ENCODE peak calls at places on chromosome 14, in eight cellular contexts. K, O, M, L, J, Q, T and H are unnamed samples.

GRCh38 chr14:70289138-70289537 is 70.3 kb downstream of the COX16 start:
- DNase-seq in K (no peak), O (no peak), M (peak; percentile 19), L (peak; percentile 12), J (no peak), Q (no peak), T (no peak), H (no peak)

GRCh38 chr14:29016050-29016900 is 249.7 kb downstream of the FOXG1 start:
- DNase-seq in K (peak; percentile 78), O (peak; percentile 60), M (no peak), L (peak; percentile 25), J (no peak), Q (peak; percentile 7), T (peak; percentile 85), H (peak; percentile 86)

GRCh38 chr14:81435578-81436295 is 35.6 kb upstream of the STON2 start:
- DNase-seq in K (peak; percentile 55), O (peak; percentile 29), M (no peak), L (peak; percentile 72), J (no peak), Q (peak; percentile 85), T (peak; percentile 79), H (peak; percentile 79)

GRCh38 chr14:95444132-95445129 is 72.0 kb downstream of the SYNE3 start:
- DNase-seq in K (peak; percentile 81), O (no peak), M (no peak), L (no peak), J (no peak), Q (no peak), T (no peak), H (no peak)

GRCh38 chr14:21308479-21309237 is 28.8 kb downstream of the RPGRIP1 start:
- DNase-seq in K (peak; percentile 100), O (peak; percentile 65), M (peak; percentile 88), L (peak; percentile 93), J (peak; percentile 55), Q (no peak), T (peak; percentile 79), H (peak; percentile 99)

GRCh38 chr14:78902010-78902623 is 731.9 kb downstream of the NRXN3 start:
- DNase-seq in K (peak; percentile 8), O (peak; percentile 44), M (no peak), L (peak; percentile 5), J (no peak), Q (peak; percentile 7), T (peak; percentile 63), H (peak; percentile 68)

GRCh38 chr14:71883094-71883493 is 49.1 kb upstream of the RGS6 start:
- DNase-seq in K (no peak), O (no peak), M (no peak), L (no peak), J (no peak), Q (no peak), T (no peak), H (no peak)

GRCh38 chr14:37824936-37825698 is 229.7 kb downstream of the TTC6 start:
- DNase-seq in K (no peak), O (no peak), M (no peak), L (no peak), J (no peak), Q (no peak), T (no peak), H (no peak)

GRCh38 chr14:100466111-100466856 is 120.9 kb downstream of the BEGAIN start:
- DNase-seq in K (no peak), O (no peak), M (no peak), L (no peak), J (no peak), Q (no peak), T (peak; percentile 69), H (peak; percentile 55)

GRCh38 chr14:60164717-60165546 is at the start of gene DHRS7:
- DNase-seq in K (peak; percentile 62), O (peak; percentile 82), M (peak; percentile 53), L (peak; percentile 82), J (peak; percentile 51), Q (peak; percentile 94), T (peak; percentile 79), H (peak; percentile 77)

GRCh38 chr14:73262427-73263183 is 25.3 kb downstream of the PAPLN start:
- DNase-seq in K (no peak), O (no peak), M (no peak), L (no peak), J (no peak), Q (peak; percentile 30), T (no peak), H (no peak)

GRCh38 chr14:76953196-76953945 is 75.1 kb downstream of the IRF2BPL start:
- DNase-seq in K (peak; percentile 45), O (peak; percentile 72), M (no peak), L (peak; percentile 20), J (peak; percentile 81), Q (peak; percentile 52), T (no peak), H (peak; percentile 43)

GRCh38 chr14:90488256-90488655 is 91.4 kb downstream of the CALM1 start:
- DNase-seq in K (no peak), O (no peak), M (no peak), L (no peak), J (no peak), Q (no peak), T (peak; percentile 22), H (no peak)

DNA sequence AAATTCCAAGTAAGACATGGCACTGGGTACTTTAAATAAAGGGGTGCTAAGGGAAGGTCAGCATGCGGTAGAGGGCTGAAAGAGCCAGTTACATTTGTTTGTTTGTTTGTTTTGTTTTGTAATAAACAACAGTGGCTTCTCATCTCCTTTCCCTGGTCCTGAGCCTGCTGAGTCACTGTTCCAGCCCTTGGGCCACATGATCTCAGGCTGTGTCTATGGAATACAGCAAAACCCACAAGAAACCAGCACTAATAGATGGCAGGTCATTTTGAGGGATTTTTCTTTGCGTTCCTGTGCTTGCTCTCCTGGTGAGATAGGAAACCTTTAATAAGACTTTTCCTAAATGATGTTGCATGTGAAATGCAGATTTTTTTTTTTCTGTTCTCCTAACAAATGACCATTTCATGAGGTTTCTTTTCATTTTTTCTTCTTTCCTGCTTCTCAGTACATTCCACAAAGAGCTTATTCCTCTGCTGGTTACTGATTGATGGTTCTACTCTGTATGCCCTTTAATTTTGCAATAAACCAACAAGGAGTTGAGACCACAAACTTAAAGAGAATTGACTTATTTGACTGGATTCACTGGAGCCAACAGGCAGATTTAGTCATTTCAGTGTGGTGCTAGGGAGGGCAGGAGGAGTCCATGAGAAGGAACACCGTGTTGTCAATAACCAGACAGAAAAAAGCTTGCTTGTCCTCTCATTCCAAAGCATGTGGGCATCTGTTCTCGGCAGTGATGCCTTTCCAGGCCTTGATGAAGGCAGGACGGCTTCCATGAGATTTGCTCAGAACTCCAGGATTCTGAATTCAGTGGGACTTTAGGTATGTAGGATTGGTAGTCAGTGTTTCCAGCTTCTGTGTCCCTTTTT is 459.2 kb downstream of the RAD51B start:
- DNase-seq in K (peak; percentile 90), O (no peak), M (no peak), L (peak; percentile 37), J (peak; percentile 6), Q (no peak), T (no peak), H (no peak)
- H3K4me3 ChIP-seq in K (no peak overlapping the region), O (no peak overlapping the region), M (peak overlapping the region; percentile 49), L (no peak overlapping the region), J (no peak overlapping the region), Q (no peak overlapping the region), T (no peak overlapping the region), H (no peak overlapping the region)

GRCh38 chr14:104923596-104924420 is 871 bp upstream of the PLD4 start:
- DNase-seq in K (no peak), O (no peak), M (no peak), L (no peak), J (no peak), Q (no peak), T (no peak), H (no peak)

GRCh38 chr14:104912053-104912452 is 12.6 kb upstream of the PLD4 start:
- DNase-seq in K (no peak), O (no peak), M (no peak), L (no peak), J (no peak), Q (no peak), T (no peak), H (no peak)

GRCh38 chr14:104913413-104913812 is 11.3 kb upstream of the PLD4 start:
- DNase-seq in K (no peak), O (no peak), M (no peak), L (no peak), J (no peak), Q (no peak), T (no peak), H (no peak)

GRCh38 chr14:104919993-104920315 is 4.7 kb upstream of the PLD4 start:
- DNase-seq in K (no peak), O (no peak), M (no peak), L (no peak), J (no peak), Q (no peak), T (no peak), H (no peak)

DNA sequence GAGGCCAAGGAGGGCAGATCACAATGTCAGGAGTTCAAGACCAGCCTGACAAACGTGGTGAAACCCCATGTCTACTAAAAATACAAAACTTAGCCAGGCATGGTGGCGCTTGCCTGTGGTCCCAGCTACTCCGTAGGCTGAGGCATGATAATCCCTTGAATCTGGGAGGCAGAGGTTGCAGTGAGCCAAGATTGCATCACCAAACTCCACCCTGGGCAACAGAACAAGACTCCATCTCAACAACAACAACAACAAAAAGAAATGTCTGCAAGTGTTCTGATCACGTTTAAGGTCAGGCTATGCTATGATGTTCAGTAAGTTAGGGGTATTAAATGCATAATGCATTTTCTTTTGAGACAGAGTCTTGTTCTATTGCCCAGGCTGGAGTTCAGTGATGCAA is 6.7 kb upstream of the PLD4 start:
- DNase-seq in K (no peak), O (no peak), M (no peak), L (no peak), J (no peak), Q (no peak), T (no peak), H (no peak)
- H2AFZ ChIP-seq in K (no peak overlapping the region), O (no peak overlapping the region), M (no peak overlapping the region), L (no peak overlapping the region), J (no peak overlapping the region), Q (no peak overlapping the region), T (no peak overlapping the region), H (no peak overlapping the region)

GRCh38 chr14:34680806-34681479 is 33.5 kb downstream of the CFL2 start:
- DNase-seq in K (no peak), O (no peak), M (no peak), L (no peak), J (no peak), Q (peak; percentile 32), T (no peak), H (no peak)
- TF ChIP-seq POLR2AphosphoS5 in K (no peak), O (no peak), M (no peak), L (no peak), J (no peak), Q (no peak), T (no peak), H (no peak)

GRCh38 chr14:36659010-36659821 is 2.4 kb upstream of the PAX9 start:
- DNase-seq in K (no peak), O (no peak), M (no peak), L (no peak), J (no peak), Q (no peak), T (no peak), H (no peak)

GRCh38 chr14:36655963-36656768 is 5.5 kb upstream of the PAX9 start:
- DNase-seq in K (peak; percentile 52), O (no peak), M (no peak), L (no peak), J (peak; percentile 54), Q (peak; percentile 66), T (peak; percentile 91), H (peak; percentile 91)

GRCh38 chr14:36656769-36657408 is 4.8 kb upstream of the PAX9 start:
- DNase-seq in K (no peak), O (no peak), M (no peak), L (no peak), J (no peak), Q (no peak), T (peak; percentile 57), H (peak; percentile 61)

GRCh38 chr14:36658091-36659009 is 3.3 kb upstream of the PAX9 start:
- DNase-seq in K (no peak), O (no peak), M (no peak), L (no peak), J (no peak), Q (no peak), T (peak; percentile 68), H (peak; percentile 47)

GRCh38 chr14:36657409-36658090 is 4.1 kb upstream of the PAX9 start:
- DNase-seq in K (no peak), O (no peak), M (no peak), L (no peak), J (no peak), Q (peak; percentile 41), T (peak; percentile 78), H (peak; percentile 76)
- H3K4me3 ChIP-seq in K (no peak overlapping the region), O (no peak overlapping the region), M (no peak overlapping the region), L (no peak overlapping the region), J (no peak overlapping the region), Q (no peak overlapping the region), T (peak overlapping the region; percentile 43), H (peak overlapping the region; percentile 56)